ENCODE peak calls at places on chromosomes 13 and 19, in seven cellular contexts. G is endothelial cell of umbilical vein, W is IMR-90, Z is bronchial epithelial cell, A is stomach, C is heart right ventricle, H is PC-3. D is an unnamed sample.

GRCh38 chr13:33175991-33176390 is 109.6 kb downstream of the STARD13 start:
- DNase-seq in W (no peak), G (no peak), C (no peak), A (no peak), H (no peak), Z (no peak), D (no peak)

GRCh38 chr19:58572818-58573657 is at the start of gene MZF1:
- DNase-seq in Z (peak; percentile 99), W (peak; percentile 100), A (peak; percentile 100), G (peak; percentile 100), C (peak; percentile 99), H (peak; percentile 100), D (peak; percentile 100)

GRCh38 chr13:100302391-100302790 is 213.5 kb downstream of the PCCA start:
- DNase-seq in W (no peak), C (no peak), Z (no peak), A (no peak), G (no peak), H (no peak), D (no peak)

GRCh38 chr13:23563085-23563484 is 7.1 kb upstream of the TNFRSF19 start:
- DNase-seq in Z (no peak), H (no peak), W (no peak), G (no peak), A (no peak), C (no peak), D (no peak)

GRCh38 chr13:34155931-34156607 is 338.1 kb downstream of the RFC3 start:
- DNase-seq in A (no peak), Z (peak; percentile 78), W (peak; percentile 39), G (peak; percentile 73), C (no peak), H (peak; percentile 88), D (no peak)

GRCh38 chr13:50309200-50309848 is 294.1 kb downstream of the KCNRG start:
- DNase-seq in H (no peak), G (no peak), Z (no peak), A (no peak), C (no peak), W (no peak), D (no peak)

GRCh38 chr13:104024416-104025170 is 958.4 kb upstream of the SLC10A2 start:
- DNase-seq in G (peak; percentile 76), H (no peak), C (no peak), A (no peak), W (peak; percentile 40), Z (peak; percentile 63), D (no peak)

GRCh38 chr13:30581582-30581981 is 36.1 kb upstream of the USPL1 start:
- DNase-seq in H (peak; percentile 49), W (peak; percentile 36), G (peak; percentile 32), A (no peak), Z (peak; percentile 59), C (no peak), D (no peak)

GRCh38 chr13:37457594-37457993 is 141.0 kb downstream of the POSTN start:
- DNase-seq in H (peak; percentile 34), Z (no peak), G (no peak), C (no peak), A (no peak), W (peak; percentile 16), D (no peak)

GRCh38 chr19:8526345-8527062 is 12.5 kb upstream of the ZNF414 start:
- DNase-seq in H (peak; percentile 95), C (peak; percentile 91), Z (peak; percentile 72), A (peak; percentile 93), G (peak; percentile 92), W (peak; percentile 88), D (peak; percentile 92)

GRCh38 chr19:41815301-41815700 is 18.9 kb downstream of the CEACAM3 start:
- DNase-seq in W (no peak), A (no peak), C (no peak), G (no peak), Z (no peak), H (no peak), D (no peak)

GRCh38 chr13:98549006-98549727 is 27.7 kb downstream of the STK24 start:
- DNase-seq in H (peak; percentile 29), G (no peak), C (no peak), Z (peak; percentile 80), A (no peak), W (peak; percentile 98), D (no peak)

GRCh38 chr19:42270346-42271044 is 1.4 kb downstream of the CIC start:
- DNase-seq in W (no peak), G (peak; percentile 72), H (peak; percentile 57), C (no peak), Z (peak; percentile 92), A (peak; percentile 63), D (no peak)

GRCh38 chr13:78431328-78431727 is 172.0 kb downstream of the POU4F1 start:
- DNase-seq in A (no peak), Z (no peak), C (no peak), W (no peak), H (no peak), G (no peak), D (no peak)

GRCh38 chr13:104832265-104832664 is 1703.2 kb downstream of the EFNB2 start:
- DNase-seq in G (no peak), C (no peak), H (no peak), W (no peak), A (no peak), Z (no peak), D (no peak)

GRCh38 chr13:40790232-40790631 is 821 bp downstream of the SLC25A15 start:
- DNase-seq in W (no peak), H (no peak), G (no peak), C (no peak), A (no peak), Z (no peak), D (no peak)

GRCh38 chr19:44657211-44657921 is 13.7 kb downstream of the PVR start:
- DNase-seq in H (peak; percentile 54), W (peak; percentile 68), A (peak; percentile 71), Z (peak; percentile 29), G (peak; percentile 60), C (peak; percentile 71), D (peak; percentile 64)
- H3K36me3 ChIP-seq in H (peaks cover 64% of the 10 kb centered on the region), W (peaks cover 64% of the 10 kb centered on the region), A (peaks cover 48% of the 10 kb centered on the region), Z (peaks cover 35% of the 10 kb centered on the region), G (peaks cover 49% of the 10 kb centered on the region), C (peaks cover under 1% of the 10 kb centered on the region), D (peaks cover 52% of the 10 kb centered on the region)

GRCh38 chr19:1094978-1095701 is at the start of gene POLR2E:
- DNase-seq in W (peak; percentile 98), G (peak; percentile 97), H (peak; percentile 96), A (peak; percentile 99), Z (peak; percentile 90), C (peak; percentile 99), D (peak; percentile 98)

GRCh38 chr19:1094655-1094977 is 559 bp downstream of the POLR2E start:
- DNase-seq in W (no peak), H (no peak), C (no peak), Z (no peak), G (no peak), A (no peak), D (no peak)

GRCh38 chr19:1093330-1093729 is 1.8 kb downstream of the POLR2E start:
- DNase-seq in G (no peak), H (no peak), C (no peak), A (no peak), W (no peak), Z (no peak), D (no peak)

GRCh38 chr19:1091544-1092175 is 3.5 kb downstream of the POLR2E start:
- DNase-seq in Z (no peak), C (no peak), A (no peak), W (no peak), H (no peak), G (no peak), D (no peak)

DNA sequence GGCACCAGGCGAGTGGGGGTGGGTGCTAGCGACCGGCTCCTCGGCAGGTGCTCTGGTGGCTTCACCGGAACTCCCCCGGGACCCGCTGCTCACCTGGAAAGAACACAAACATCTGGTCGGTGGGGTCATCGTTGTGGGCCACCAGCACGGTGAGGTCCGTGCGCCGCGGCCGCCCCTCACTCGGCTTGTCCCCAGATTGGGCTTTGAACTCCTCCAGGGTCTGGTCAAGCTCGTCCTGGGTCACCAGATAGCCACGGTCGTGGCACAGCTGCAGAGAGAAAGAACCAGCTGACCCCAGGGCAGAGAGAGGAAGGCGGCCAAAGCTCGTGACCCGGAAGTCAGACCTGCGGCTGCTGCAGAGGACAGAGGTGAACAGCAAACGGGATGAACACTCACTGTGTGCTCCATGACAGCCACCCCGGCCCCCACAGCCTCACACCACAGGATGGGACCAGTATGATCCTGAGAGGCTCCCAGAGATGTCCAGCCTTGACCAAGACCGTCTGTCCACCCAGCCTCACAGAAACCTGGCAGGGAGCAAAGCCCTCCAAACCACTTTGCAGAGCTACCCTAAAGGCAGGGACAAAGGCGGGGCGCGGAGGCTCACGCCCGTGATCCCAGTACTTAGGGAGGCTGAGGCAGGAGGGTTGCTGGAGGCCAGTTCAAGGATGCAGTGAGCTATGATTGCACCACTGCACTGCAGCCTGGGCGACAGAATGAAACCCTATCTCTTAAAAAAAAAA is 1.2 kb downstream of the POLR2E start:
- DNase-seq in W (no peak), G (no peak), A (no peak), H (no peak), C (peak; percentile 20), Z (no peak), D (no peak)
- H3K36me3 ChIP-seq in W (peaks cover 25% of the 10 kb centered on the region), G (no peaks in the 10 kb centered on the region), A (peaks cover 21% of the 10 kb centered on the region), H (no peaks in the 10 kb centered on the region), C (peaks cover 3% of the 10 kb centered on the region), Z (peaks cover 12% of the 10 kb centered on the region), D (no peaks in the 10 kb centered on the region)

GRCh38 chr19:23402388-23402787 is 7.1 kb upstream of the ZNF91 start:
- DNase-seq in W (no peak), Z (no peak), G (no peak), H (no peak), A (no peak), C (no peak), D (no peak)
- H3K36me3 ChIP-seq in W (no peaks in the 10 kb centered on the region), Z (no peaks in the 10 kb centered on the region), G (no peaks in the 10 kb centered on the region), H (no peaks in the 10 kb centered on the region), A (no peaks in the 10 kb centered on the region), C (no peaks in the 10 kb centered on the region), D (no peaks in the 10 kb centered on the region)

GRCh38 chr13:111178417-111178816 is 63.3 kb downstream of the ARHGEF7 start:
- DNase-seq in W (no peak), H (no peak), Z (no peak), A (no peak), C (no peak), G (no peak), D (no peak)

GRCh38 chr13:111176421-111176820 is 61.3 kb downstream of the ARHGEF7 start:
- DNase-seq in Z (no peak), C (no peak), A (no peak), W (no peak), G (no peak), H (no peak), D (no peak)

GRCh38 chr13:111177081-111177711 is 62.1 kb downstream of the ARHGEF7 start:
- DNase-seq in W (peak; percentile 68), G (peak; percentile 95), C (peak; percentile 64), Z (peak; percentile 23), H (no peak), A (peak; percentile 46), D (no peak)

GRCh38 chr13:111175948-111176347 is 60.8 kb downstream of the ARHGEF7 start:
- DNase-seq in A (no peak), Z (no peak), C (no peak), H (no peak), W (no peak), G (no peak), D (no peak)

DNA sequence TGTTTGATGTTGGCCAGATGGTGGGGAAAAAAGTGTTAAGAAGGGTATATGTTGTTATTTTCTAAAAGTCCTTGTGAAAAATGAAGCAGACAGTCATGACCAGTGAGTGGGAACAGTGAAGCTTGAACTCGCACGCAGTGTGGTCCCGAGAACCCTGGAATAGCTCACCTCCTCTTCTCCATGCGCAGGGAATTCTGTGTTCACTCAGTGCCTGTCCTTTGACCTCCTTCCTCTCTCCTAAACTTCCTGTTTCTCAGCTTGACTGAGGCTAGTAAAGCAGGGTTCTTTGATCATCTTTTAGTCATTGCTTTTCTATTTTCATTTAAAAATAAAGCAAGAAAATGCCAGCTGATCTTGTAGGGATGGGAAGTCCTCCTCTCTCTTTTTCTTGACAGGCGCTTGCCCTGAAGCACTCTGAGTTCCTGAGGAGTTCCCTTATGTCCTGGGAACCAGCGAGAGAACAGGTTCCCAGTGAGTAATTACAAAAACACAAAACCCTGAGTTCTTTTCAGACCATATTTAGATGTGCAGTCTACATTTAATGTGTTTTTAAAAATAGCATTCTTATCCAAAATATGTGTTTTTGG is 62.8 kb downstream of the ARHGEF7 start:
- DNase-seq in Z (peak; percentile 28), A (no peak), H (no peak), C (no peak), G (peak; percentile 82), W (peak; percentile 81), D (no peak)
- H3K36me3 ChIP-seq in Z (peaks cover 4% of the 10 kb centered on the region), A (no peaks in the 10 kb centered on the region), H (no peaks in the 10 kb centered on the region), C (no peaks in the 10 kb centered on the region), G (peaks cover 3% of the 10 kb centered on the region), W (peaks cover 4% of the 10 kb centered on the region), D (no peaks in the 10 kb centered on the region)